ENCODE peak calls at places on chromosomes 1 and 21, in ten cellular contexts. T, K, X, M, U, H, F, V, I and B are unnamed samples.

GRCh38 chr1:107122241-107122640 is 18.6 kb upstream of the NTNG1 start:
- DNase-seq in X (no peak), U (no peak), M (no peak), V (no peak), F (no peak), T (no peak), I (no peak), K (no peak), H (no peak), B (no peak)

GRCh38 chr1:4681026-4681425 is 26.6 kb downstream of the AJAP1 start:
- DNase-seq in I (no peak), K (no peak), F (no peak), H (no peak), M (no peak), T (no peak), U (no peak), V (no peak), X (no peak), B (no peak)

GRCh38 chr1:166470057-166470456 is 303.3 kb upstream of the FAM78B start:
- DNase-seq in M (no peak), F (no peak), I (no peak), T (no peak), K (no peak), X (no peak), H (no peak), V (no peak), U (no peak), B (no peak)

GRCh38 chr21:40886931-40887330 is 40.0 kb upstream of the DSCAM start:
- DNase-seq in V (no peak), X (peak), T (no peak), K (no peak), H (no peak), U (no peak), F (peak), M (no peak), I (no peak), B (no peak)

GRCh38 chr1:26838474-26839338 is 12.2 kb downstream of the ZDHHC18 start:
- DNase-seq in K (no peak), V (no peak), X (no peak), I (no peak), U (no peak), T (no peak), H (no peak), M (no peak), F (no peak), B (peak)

GRCh38 chr1:235018161-235018560 is 110.5 kb downstream of the TOMM20 start:
- DNase-seq in I (peak), T (peak), M (no peak), V (no peak), H (no peak), X (no peak), U (peak), K (no peak), F (no peak), B (no peak)

GRCh38 chr1:10651377-10651776 is 145.1 kb downstream of the CASZ1 start:
- DNase-seq in M (no peak), T (no peak), U (no peak), I (no peak), K (no peak), X (no peak), V (peak), H (no peak), F (no peak), B (no peak)

GRCh38 chr1:203650012-203650836 is 23.6 kb downstream of the ATP2B4 start:
- DNase-seq in V (peak), F (peak), M (no peak), K (no peak), T (no peak), U (peak), H (peak), X (no peak), I (no peak), B (peak)

GRCh38 chr1:62433861-62434611 is 2.8 kb upstream of the USP1 start:
- DNase-seq in H (no peak), K (no peak), X (no peak), F (no peak), T (no peak), I (no peak), M (no peak), U (no peak), V (no peak), B (no peak)

GRCh38 chr1:241696172-241696814 is 44.2 kb downstream of the WDR64 start:
- DNase-seq in U (no peak), H (no peak), X (no peak), T (no peak), I (no peak), M (no peak), V (no peak), K (no peak), F (no peak), B (no peak)
- TF ChIP-seq POLR2AphosphoS5 in U (no peak), H (no peak), X (no peak), T (no peak), I (no peak), M (no peak), V (no peak), K (no peak), F (no peak), B (no peak)

DNA sequence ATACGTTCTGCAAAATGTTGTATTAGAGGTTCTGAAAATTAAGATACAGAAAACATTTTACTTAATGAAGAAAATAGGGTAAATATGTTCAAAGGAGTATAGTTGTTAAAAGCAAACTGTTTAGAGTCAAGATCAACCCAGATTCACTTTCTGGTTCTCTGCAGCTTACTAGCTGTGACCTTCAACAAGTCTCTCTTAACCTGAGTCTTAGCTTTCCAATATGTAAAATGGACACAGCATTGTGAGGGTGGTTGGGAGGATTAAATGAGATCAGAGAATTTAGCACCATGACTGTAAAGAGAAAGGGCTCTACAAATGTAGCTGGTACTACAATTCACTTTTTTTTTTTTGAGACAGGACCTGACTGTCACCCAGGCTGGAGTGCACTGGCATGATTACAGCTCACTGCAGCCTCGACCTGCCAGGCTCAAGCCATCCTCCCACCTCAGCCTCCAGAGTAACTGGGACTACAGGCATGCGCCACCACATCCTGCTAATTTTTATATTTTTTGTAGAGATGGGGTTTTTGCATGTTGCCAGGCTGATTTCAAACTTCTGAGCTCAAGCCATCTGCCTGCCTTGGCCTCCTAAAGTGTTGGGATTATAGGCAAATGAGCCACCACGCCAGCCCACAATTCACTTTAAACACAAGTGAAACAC is 43.9 kb downstream of the ATP1A1 start:
- DNase-seq in T (no peak), I (no peak), K (no peak), X (no peak), V (no peak), U (no peak), H (no peak), M (no peak), F (no peak), B (no peak)
- H3K27ac ChIP-seq in T (no peak), I (no peak), K (no peak), X (no peak), V (no peak), U (peak), H (no peak), M (no peak), F (no peak), B (no peak)

GRCh38 chr1:96727860-96728259 is 6.3 kb downstream of the PTBP2 start:
- DNase-seq in I (no peak), H (no peak), U (no peak), K (no peak), T (no peak), X (no peak), V (no peak), M (no peak), F (no peak), B (no peak)
- H3K4me3 ChIP-seq in I (no peak), H (no peak), U (no peak), K (no peak), T (no peak), X (no peak), V (no peak), M (no peak), F (no peak), B (no peak)

DNA sequence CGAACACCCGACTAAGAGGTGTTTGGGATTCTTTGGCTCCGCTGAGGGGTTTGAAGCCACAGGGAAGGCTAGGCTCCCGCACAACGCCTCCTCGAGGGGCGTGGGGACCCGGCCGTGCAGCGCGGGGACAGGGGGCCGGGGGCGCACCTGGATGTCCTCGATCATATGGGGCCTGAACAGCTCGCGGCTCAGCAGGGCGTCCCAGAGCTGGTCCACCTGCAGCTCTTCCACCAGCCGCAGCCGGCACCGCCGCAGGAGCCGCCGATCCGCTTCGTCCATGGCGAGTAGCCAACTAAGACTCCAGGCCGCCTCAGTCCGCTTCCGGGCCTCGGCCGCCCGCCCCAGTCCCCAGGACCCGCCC is at the start of gene CASP9:
- DNase-seq in H (no peak), T (no peak), I (no peak), K (no peak), F (no peak), M (no peak), U (no peak), V (no peak), X (no peak), B (no peak)
- TF ChIP-seq POLR2AphosphoS5 in H (peak), T (no peak), I (peak), K (no peak), F (peak), M (peak), U (no peak), V (peak), X (peak), B (peak)

GRCh38 chr1:117589531-117589930 is 16.3 kb upstream of the TENT5C start:
- DNase-seq in F (no peak), I (no peak), X (no peak), V (no peak), M (no peak), U (no peak), H (no peak), T (no peak), K (no peak), B (no peak)

GRCh38 chr1:117586747-117587478 is 18.9 kb upstream of the TENT5C start:
- DNase-seq in M (no peak), V (no peak), U (no peak), H (no peak), F (peak), X (no peak), T (no peak), K (no peak), I (no peak), B (no peak)

GRCh38 chr1:117585086-117585485 is 20.8 kb upstream of the TENT5C start:
- DNase-seq in V (no peak), T (no peak), K (no peak), X (no peak), F (no peak), I (no peak), U (no peak), M (no peak), H (no peak), B (no peak)

GRCh38 chr1:117586337-117586736 is 19.5 kb upstream of the TENT5C start:
- DNase-seq in V (no peak), I (no peak), F (no peak), M (no peak), H (no peak), U (no peak), T (no peak), K (no peak), X (no peak), B (no peak)

GRCh38 chr1:117587479-117588356 is 18.1 kb upstream of the TENT5C start:
- DNase-seq in T (no peak), F (no peak), U (no peak), H (no peak), X (no peak), V (no peak), M (no peak), K (no peak), I (no peak), B (no peak)
- H3K27ac ChIP-seq in T (no peak), F (no peak), U (no peak), H (no peak), X (no peak), V (no peak), M (no peak), K (no peak), I (no peak), B (no peak)

GRCh38 chr1:152109998-152110294 is 5.3 kb downstream of the TCHH start:
- DNase-seq in M (no peak), T (no peak), I (no peak), K (no peak), U (no peak), V (peak), X (no peak), H (no peak), F (no peak), B (no peak)
- H3K4me3 ChIP-seq in M (peak), T (peak), I (peak), K (peak), U (peak), V (peak), X (peak), H (peak), F (peak), B (no peak)

DNA sequence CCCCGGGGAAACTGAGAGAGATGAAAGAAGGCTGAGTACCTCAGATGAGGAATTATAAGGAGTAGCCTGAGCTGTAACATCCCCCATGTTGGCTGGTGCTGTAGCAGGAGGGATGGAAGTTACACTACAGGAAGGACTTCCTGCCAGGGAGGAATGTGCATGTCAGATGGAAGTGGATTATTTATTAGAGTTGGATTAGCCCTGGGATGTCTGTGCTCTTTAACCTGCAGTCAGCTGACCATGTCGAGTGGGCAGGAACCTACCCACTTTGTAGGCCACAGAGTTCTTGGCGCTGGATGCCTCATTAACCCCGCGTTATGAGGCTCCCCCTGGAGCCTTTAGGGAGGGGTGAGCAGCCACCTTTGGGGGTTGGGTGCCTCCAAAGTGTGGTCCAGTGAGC is 757 bp upstream of the SEMA4A start:
- DNase-seq in F (no peak), U (no peak), I (no peak), V (no peak), M (no peak), H (no peak), K (no peak), T (no peak), X (no peak), B (no peak)
- TF ChIP-seq POLR2AphosphoS5 in F (no peak), U (no peak), I (no peak), V (no peak), M (no peak), H (no peak), K (no peak), T (no peak), X (no peak), B (no peak)

DNA sequence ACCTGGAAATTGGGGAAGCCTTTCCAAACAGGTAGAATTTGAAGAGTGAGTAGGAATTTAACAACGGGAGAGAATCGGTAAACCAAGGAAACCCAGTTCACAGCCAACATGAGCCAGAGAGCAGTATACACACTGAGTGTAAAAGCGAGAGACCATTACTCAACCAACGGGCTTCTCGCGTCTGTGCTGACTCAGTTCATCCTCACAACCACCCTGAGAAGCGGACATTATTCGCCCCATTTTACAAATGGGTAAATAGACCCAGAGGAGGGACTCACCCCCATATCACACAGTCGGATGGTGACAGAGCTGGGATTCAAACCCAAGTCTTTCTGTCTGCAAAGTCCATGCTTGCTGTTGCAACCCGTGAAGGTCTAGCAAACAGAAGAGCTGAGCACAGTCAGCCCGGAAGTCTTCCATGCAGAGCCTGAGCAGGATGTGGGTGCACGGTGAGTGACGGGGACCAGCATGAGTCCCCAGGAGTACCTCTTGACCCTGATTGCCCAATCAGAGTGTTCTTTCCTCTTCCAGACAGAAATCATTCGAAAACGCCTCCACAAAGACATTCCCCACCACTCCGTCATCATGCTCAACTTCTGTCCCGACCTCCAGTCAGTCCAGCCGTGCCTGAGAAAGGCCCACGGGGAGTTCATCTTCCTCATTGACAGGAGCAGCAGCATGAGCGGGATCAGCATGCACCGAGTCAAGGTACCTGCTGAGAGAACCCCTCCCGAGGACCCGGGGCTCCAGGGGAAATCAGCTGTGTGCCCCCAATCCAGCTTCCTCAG is 32.3 kb downstream of the VWA5B1 start:
- DNase-seq in F (no peak), K (no peak), U (no peak), T (no peak), V (no peak), H (no peak), M (no peak), I (no peak), X (no peak), B (peak)
- H3K27ac ChIP-seq in F (no peak), K (no peak), U (no peak), T (no peak), V (no peak), H (no peak), M (no peak), I (no peak), X (no peak), B (no peak)

DNA sequence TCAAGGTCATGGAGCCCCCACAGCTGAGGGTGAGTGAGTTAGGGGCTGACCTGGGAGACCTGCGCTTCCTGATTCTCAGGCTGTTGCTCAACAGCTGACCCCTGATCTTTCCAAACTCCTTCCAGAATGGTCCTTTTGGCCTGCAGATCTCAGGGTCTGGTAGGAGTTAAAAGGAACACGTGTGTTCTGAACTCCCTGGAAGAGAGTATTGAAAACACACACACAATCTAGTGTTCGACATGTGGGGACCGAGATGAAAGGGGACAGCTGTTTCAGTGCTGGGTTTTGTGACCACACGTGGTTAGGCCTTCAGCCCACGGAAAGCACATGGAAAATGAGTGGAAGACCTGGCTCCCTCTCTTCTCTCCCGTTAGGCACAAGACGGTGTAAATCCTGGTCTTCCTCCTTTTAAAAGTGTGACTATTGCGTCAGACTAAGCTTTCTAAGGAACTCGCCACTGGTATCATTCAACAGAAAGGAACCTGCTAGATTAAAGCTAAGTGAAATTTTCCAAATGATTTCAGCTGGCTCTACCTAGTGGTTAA is 49.6 kb downstream of the RUNX1 start:
- DNase-seq in M (no peak), U (no peak), X (no peak), I (no peak), F (no peak), K (no peak), T (no peak), H (no peak), V (no peak), B (no peak)
- H3K4me3 ChIP-seq in M (no peak), U (no peak), X (no peak), I (no peak), F (no peak), K (no peak), T (no peak), H (no peak), V (no peak), B (no peak)

DNA sequence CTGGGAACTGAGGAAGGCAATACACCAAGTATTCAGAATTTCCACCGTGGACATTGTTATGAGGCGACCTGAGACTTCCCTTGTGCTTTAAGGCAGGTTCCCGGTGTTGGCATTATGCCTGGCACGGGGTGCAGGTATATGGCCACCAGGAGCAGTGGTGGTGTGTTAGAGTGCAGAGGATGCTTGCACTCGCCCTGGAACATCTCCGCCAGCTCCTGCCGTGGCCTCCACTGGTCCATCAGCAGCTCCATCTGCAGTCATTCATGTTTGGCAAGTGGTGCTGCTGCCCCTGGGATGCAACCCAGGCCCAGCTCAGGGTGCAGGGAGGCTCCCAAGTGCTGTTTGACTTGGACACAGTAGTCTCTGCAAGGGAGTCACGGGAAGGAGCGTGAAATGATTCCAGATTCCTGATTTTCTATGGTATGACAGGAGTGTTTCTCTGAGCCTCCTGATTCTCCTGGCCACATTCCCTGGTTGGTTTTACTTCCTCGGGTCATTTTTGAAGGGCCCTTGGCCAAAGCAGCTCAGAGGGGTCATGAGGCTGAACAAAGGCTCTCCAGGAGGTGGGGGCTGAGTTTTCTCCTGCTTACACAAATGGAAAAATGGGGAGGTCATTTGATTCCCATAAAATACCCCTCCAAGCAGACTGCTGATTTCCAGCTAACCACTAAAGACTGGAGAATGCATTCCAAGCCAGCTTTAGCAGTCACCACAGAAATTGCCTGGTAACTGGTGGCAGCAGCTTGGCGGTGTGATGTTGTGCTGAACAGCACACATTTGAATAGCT is 60.4 kb upstream of the PSEN2 start:
- DNase-seq in T (no peak), U (no peak), F (no peak), K (no peak), M (no peak), V (no peak), H (no peak), X (no peak), I (no peak), B (no peak)
- TF ChIP-seq POLR2AphosphoS5 in T (no peak), U (no peak), F (no peak), K (no peak), M (no peak), V (no peak), H (no peak), X (no peak), I (no peak), B (no peak)